ENCODE peak calls at places on chromosomes 3 and 15, in five cellular contexts. A is body of pancreas, C is tibial nerve, U is stomach, N is K562. Z is an unnamed sample.

GRCh38 chr3:50170689-50171088 is 15.6 kb downstream of the SEMA3F start:
- DNase-seq in A (peak), C (no peak), U (no peak), N (peak), Z (no peak)

GRCh38 chr15:60128000-60128376 is 123.9 kb downstream of the FOXB1 start:
- DNase-seq in A (no peak), C (no peak), U (no peak), N (no peak), Z (no peak)

GRCh38 chr3:188673509-188674239 is 498.1 kb upstream of the TPRG1 start:
- DNase-seq in A (no peak), C (no peak), U (no peak), N (no peak), Z (no peak)

GRCh38 chr3:102248981-102249705 is 185.7 kb upstream of the ZPLD1 start:
- DNase-seq in A (no peak), C (no peak), U (no peak), N (no peak), Z (no peak)

GRCh38 chr3:33196538-33196937 is 22.1 kb downstream of the SUSD5 start:
- DNase-seq in A (no peak), C (no peak), U (no peak), N (no peak), Z (no peak)

GRCh38 chr15:101675015-101675414 is 22.8 kb upstream of the TM2D3 start:
- DNase-seq in A (no peak), C (no peak), U (no peak), N (no peak), Z (no peak)

GRCh38 chr15:50328116-50328515 is 26.9 kb downstream of the GABPB1 start:
- DNase-seq in A (no peak), C (no peak), U (no peak), N (no peak), Z (no peak)

GRCh38 chr3:49022751-49023171 is 840 bp downstream of the NDUFAF3 start:
- DNase-seq in A (no peak), C (no peak), U (no peak), N (no peak), Z (peak)

GRCh38 chr3:13296662-13297061 is 123.5 kb downstream of the NUP210 start:
- DNase-seq in A (no peak), C (no peak), U (no peak), N (no peak), Z (no peak)

GRCh38 chr3:98799479-98799878 is 36.3 kb downstream of the ST3GAL6 start:
- DNase-seq in A (no peak), C (no peak), U (no peak), N (no peak), Z (no peak)

GRCh38 chr3:184811034-184811433 is 932 bp upstream of the VPS8 start:
- DNase-seq in A (no peak), C (no peak), U (no peak), N (no peak), Z (no peak)

GRCh38 chr3:107962946-107963345 is 127.9 kb downstream of the CD47 start:
- DNase-seq in A (peak), C (no peak), U (no peak), N (no peak), Z (no peak)

GRCh38 chr3:138046084-138046483 is 36.1 kb downstream of the CLDN18 start:
- DNase-seq in A (no peak), C (no peak), U (no peak), N (no peak), Z (no peak)

GRCh38 chr3:101009386-101009785 is 16.2 kb upstream of the ABI3BP start:
- DNase-seq in A (no peak), C (no peak), U (no peak), N (no peak), Z (peak)

GRCh38 chr3:58293516-58293915 is 12.5 kb upstream of the RPP14 start:
- DNase-seq in A (no peak), C (no peak), U (no peak), N (no peak), Z (no peak)

GRCh38 chr15:101521563-101521962 is 32.1 kb upstream of the PCSK6 start:
- DNase-seq in A (no peak), C (no peak), U (no peak), N (no peak), Z (no peak)

GRCh38 chr3:29099296-29099695 is 181.6 kb upstream of the RBMS3 start:
- DNase-seq in A (no peak), C (no peak), U (no peak), N (no peak), Z (no peak)

GRCh38 chr3:190826018-190826417 is 36.5 kb downstream of the GMNC start:
- DNase-seq in A (no peak), C (no peak), U (no peak), N (no peak), Z (no peak)

GRCh38 chr3:172701758-172702157 is 9.1 kb downstream of the NCEH1 start:
- DNase-seq in A (no peak), C (no peak), U (no peak), N (peak), Z (no peak)

GRCh38 chr15:64163662-64164362 is 990 bp upstream of the PPIB start:
- DNase-seq in A (peak), C (no peak), U (peak), N (peak), Z (peak)

GRCh38 chr3:173538410-173538809 is 140.9 kb downstream of the NLGN1 start:
- DNase-seq in A (no peak), C (no peak), U (no peak), N (no peak), Z (peak)

GRCh38 chr3:139358857-139359562 is 15.2 kb downstream of the MRPS22 start:
- DNase-seq in A (no peak), C (no peak), U (no peak), N (no peak), Z (no peak)

GRCh38 chr3:124351430-124352142 is 359.7 kb upstream of the ROPN1 start:
- DNase-seq in A (peak), C (peak), U (no peak), N (peak), Z (peak)

GRCh38 chr15:41882689-41883483 is 11.0 kb downstream of the SPTBN5 start:
- DNase-seq in A (no peak), C (no peak), U (peak), N (no peak), Z (no peak)

GRCh38 chr3:141476033-141476432 is 10.8 kb upstream of the RASA2 start:
- DNase-seq in A (no peak), C (no peak), U (no peak), N (no peak), Z (no peak)

GRCh38 chr3:190225186-190225692 is 97.0 kb downstream of the CLDN1 start:
- DNase-seq in A (peak), C (peak), U (no peak), N (no peak), Z (peak)

GRCh38 chr3:85589145-85589544 is 630.4 kb downstream of the CADM2 start:
- DNase-seq in A (no peak), C (no peak), U (no peak), N (no peak), Z (no peak)

GRCh38 chr15:60548101-60548500 is 69.2 kb upstream of the ICE2 start:
- DNase-seq in A (no peak), C (no peak), U (no peak), N (no peak), Z (no peak)

GRCh38 chr3:44069276-44069675 is 172.4 kb upstream of the TOPAZ1 start:
- DNase-seq in A (no peak), C (no peak), U (no peak), N (no peak), Z (no peak)

GRCh38 chr3:109553573-109554371 is 216.4 kb upstream of the DPPA4 start:
- DNase-seq in A (no peak), C (no peak), U (no peak), N (no peak), Z (no peak)

GRCh38 chr3:100047455-100048141 is 66.7 kb downstream of the FILIP1L start:
- DNase-seq in A (peak), C (no peak), U (no peak), N (no peak), Z (no peak)

GRCh38 chr3:169104541-169104940 is 559.0 kb downstream of the MECOM start:
- DNase-seq in A (no peak), C (no peak), U (no peak), N (no peak), Z (no peak)

GRCh38 chr3:147392083-147392916 is 14.0 kb downstream of the ZIC4 start:
- DNase-seq in A (peak), C (no peak), U (no peak), N (no peak), Z (no peak)
- TF ChIP-seq POLR2A in A (no peak), C (no peak), U (no peak), N (no peak), Z (no peak)

DNA sequence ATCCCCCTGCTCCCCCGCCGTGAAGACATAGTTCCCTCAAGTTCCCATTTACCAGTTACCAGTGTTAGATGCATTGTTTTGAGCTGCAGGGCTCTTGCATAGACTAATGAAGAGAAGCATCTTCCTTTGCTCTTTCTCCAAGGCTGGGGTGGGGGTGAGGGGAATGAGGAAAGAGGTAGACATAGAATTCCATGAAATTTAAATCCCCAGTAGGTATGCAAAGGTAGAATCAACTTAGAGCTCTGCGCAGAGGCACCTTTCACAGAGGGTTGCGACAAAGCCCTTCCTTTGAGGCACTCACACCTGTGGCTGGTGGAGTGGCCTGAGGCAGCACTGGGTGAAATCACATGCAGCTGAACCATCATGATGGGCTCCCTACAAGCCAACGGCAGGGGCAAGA is 101.3 kb downstream of the WDR76 start:
- DNase-seq in A (no peak), C (no peak), U (no peak), N (no peak), Z (no peak)
- TF ChIP-seq POLR2A in A (no peak), C (no peak), U (no peak), N (no peak), Z (no peak)

GRCh38 chr3:52058111-52058510 is 1.7 kb upstream of the DUSP7 start:
- DNase-seq in A (no peak), C (no peak), U (no peak), N (no peak), Z (no peak)

GRCh38 chr3:52057806-52058099 is 1.4 kb upstream of the DUSP7 start:
- DNase-seq in A (no peak), C (no peak), U (no peak), N (no peak), Z (no peak)

GRCh38 chr3:52056521-52056967 is at the start of gene DUSP7:
- DNase-seq in A (peak), C (peak), U (peak), N (peak), Z (peak)

GRCh38 chr3:52055537-52056351 is 627 bp downstream of the DUSP7 start:
- DNase-seq in A (peak), C (no peak), U (peak), N (peak), Z (peak)

DNA sequence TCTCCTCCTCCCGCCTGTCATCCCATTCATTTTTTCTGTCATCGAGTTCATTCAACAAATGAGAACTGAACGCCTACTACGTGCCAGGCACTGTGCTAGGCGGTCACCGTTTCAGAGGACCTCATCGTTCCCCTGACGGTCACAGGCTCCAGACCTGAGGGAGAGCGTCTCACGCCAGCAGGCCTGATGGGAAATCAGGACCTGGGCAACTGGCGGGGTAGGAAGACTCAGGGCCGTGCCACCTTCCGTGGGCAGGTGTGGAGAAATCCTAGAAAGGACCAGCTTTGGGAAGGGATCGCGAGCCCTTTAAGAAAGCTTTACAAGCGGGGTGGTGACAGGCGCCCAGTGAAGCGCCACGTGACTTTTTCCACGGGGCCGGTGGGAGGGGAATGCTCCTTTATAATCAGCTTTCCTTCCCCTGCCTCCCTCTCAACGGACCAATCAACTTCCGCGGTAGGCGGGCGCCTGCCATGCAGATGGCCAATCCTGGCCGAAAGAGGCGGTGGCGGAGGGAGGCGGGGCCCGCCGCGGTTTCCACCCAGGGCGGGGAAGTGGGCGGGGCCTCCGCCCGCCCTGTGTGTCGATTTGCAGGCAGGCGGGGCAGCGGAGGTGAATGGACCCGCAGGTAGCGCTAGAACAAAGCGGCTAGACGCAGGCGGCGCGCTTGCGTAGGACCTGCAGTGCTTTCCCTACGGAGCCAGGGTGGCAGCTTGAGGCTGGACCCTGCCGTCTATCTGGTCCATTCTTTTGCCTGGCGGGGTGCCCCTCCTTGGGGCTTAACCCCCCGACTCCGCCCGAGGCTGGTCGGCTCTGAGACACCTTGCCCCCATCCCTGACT is 816 bp upstream of the DUSP7 start:
- DNase-seq in A (peak), C (peak), U (peak), N (peak), Z (peak)
- TF ChIP-seq POLR2A in A (peak), C (no peak), U (no peak), N (peak), Z (peak)

GRCh38 chr3:132723024-132723462 is 834 bp upstream of the NPHP3 start:
- DNase-seq in A (no peak), C (no peak), U (no peak), N (no peak), Z (peak)
- TF ChIP-seq POLR2A in A (peak), C (no peak), U (no peak), N (peak), Z (no peak)

DNA sequence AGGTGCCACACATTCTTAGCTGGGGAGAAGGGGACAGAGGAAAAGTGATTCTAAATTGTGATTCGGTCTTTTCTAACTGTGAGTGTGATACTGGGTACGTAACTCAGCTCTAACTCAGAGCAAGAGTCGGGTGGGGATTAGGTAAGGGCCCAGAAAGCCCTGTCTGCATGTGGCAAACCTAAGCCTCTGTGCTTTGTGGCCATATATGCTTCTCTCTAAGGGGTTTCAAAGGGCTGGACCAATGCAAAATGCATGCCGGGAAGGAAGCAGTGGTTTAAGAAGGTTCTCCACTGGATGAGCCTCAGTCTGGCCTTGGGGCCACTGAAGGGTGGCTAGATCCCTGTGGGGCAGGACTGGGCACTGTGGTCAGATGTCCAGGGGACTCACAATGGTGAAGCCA is 275.8 kb downstream of the PLCL2 start:
- DNase-seq in A (no peak), C (no peak), U (no peak), N (no peak), Z (no peak)
- TF ChIP-seq POLR2A in A (no peak), C (no peak), U (no peak), N (no peak), Z (no peak)

DNA sequence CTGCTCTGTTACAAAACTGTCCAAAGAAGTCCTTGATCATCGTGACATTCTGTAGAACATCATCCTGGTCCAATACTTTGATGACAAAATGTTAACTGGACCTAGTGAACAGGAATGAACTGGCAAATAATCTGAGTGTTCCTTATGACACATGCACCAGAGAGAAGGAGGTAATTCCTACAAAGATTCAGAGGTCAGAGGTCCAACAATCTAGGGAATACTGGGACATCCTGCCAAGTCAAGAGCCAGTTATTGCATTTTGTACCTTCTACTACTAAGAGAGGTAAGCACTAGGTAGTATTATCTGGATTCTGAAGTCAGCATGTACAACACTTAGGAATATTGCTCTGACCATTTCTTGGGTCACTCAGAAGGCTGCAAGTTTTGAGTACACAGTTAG is 20.8 kb downstream of the LZTFL1 start:
- DNase-seq in A (no peak), C (no peak), U (no peak), N (no peak), Z (no peak)
- TF ChIP-seq POLR2A in A (no peak), C (no peak), U (no peak), N (no peak), Z (no peak)

DNA sequence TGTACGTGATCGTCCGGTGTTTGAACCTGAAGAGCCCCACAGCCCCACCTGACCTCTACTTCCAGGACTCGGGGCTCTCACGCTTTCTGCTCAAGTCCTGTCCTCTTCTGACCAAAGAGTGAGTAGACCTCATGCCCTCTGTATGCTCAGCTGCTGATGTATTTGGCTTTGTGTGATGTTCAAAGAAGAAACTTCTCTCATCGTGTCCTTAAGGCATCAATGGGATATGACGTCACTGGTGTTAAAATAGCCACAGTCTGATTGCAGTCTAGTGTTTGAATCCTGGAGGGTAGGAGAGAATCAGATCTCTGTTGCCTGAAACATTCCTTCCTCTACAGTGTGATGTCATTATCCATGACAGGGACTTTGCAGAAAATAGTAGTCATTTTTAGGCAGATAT is 28.1 kb downstream of the ABHD2 start:
- DNase-seq in A (no peak), C (no peak), U (no peak), N (no peak), Z (no peak)
- TF ChIP-seq POLR2A in A (no peak), C (no peak), U (no peak), N (no peak), Z (no peak)

DNA sequence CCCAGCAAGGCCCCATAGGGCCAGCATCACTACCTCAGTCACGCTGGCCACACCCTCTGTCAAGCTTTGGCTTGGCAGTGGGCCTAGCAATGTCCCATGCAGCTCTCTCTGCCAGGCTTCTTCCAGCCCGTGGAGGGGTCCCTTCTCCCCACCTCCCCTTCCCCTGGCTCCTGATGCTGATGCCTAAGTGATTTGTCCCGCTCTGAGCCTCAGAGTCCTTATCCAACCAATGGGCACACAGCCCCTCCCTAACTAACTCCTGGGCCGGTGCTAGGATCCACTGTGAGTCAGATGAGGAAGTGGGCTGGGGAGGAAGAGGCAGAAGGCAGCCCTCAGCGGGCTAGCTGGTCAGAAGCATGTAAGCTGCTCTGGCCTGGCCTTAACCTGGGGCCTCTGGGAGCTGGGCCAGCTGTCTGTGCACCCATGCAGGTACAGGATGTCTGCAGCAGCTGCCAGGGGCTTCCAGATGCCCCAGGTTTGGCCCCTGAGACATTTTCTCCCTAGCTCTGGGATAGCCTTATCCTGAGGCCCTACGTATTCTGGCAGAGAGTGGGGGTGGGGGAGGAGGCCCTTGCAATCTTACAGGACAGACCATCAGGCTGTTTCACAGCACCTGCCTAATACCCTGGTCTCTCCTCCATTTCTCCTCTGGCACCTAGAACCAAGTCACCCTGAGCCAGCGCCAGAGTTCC is 740 bp upstream of the ZBTB47 start:
- DNase-seq in A (peak), C (peak), U (peak), N (peak), Z (no peak)
- TF ChIP-seq POLR2A in A (peak), C (peak), U (peak), N (peak), Z (no peak)

GRCh38 chr15:94230436-94230885 is 900 bp upstream of the MCTP2 start:
- DNase-seq in A (no peak), C (no peak), U (no peak), N (no peak), Z (no peak)

GRCh38 chr15:94229591-94230365 is 1.6 kb upstream of the MCTP2 start:
- DNase-seq in A (no peak), C (no peak), U (no peak), N (no peak), Z (peak)

GRCh38 chr15:94232107-94232506 is 746 bp downstream of the MCTP2 start:
- DNase-seq in A (no peak), C (no peak), U (no peak), N (no peak), Z (peak)

GRCh38 chr15:94231728-94232086 is 346 bp downstream of the MCTP2 start:
- DNase-seq in A (peak), C (no peak), U (peak), N (no peak), Z (peak)

GRCh38 chr15:94230886-94231727 is at the start of gene MCTP2:
- DNase-seq in A (peak), C (peak), U (peak), N (no peak), Z (peak)
- TF ChIP-seq POLR2A in A (peak), C (peak), U (no peak), N (no peak), Z (peak)